ENCODE peak calls at places on chromosomes 2 and 18, in ten cellular contexts. L, N, D, P, T, V, K, X, J and C are unnamed samples.

GRCh38 chr2:43315482-43315881 is 89.1 kb upstream of the ZFP36L2 start:
- DNase-seq in D (no peak), L (no peak), N (no peak), X (no peak), K (no peak), V (no peak), T (no peak), J (no peak), P (no peak), C (no peak)

GRCh38 chr2:227406177-227407031 is 18.7 kb upstream of the SCYGR1 start:
- DNase-seq in N (peak), J (no peak), P (peak), T (peak), X (peak), D (peak), L (peak), K (peak), V (peak), C (peak)

GRCh38 chr2:120749506-120750431 is 14.1 kb downstream of the GLI2 start:
- DNase-seq in J (no peak), X (no peak), L (no peak), N (no peak), P (no peak), K (peak), V (peak), D (no peak), T (no peak), C (peak)

GRCh38 chr2:72998724-72999123 is 72.8 kb downstream of the SFXN5 start:
- DNase-seq in X (no peak), D (no peak), V (no peak), J (no peak), T (no peak), K (no peak), L (no peak), N (no peak), P (no peak), C (no peak)

GRCh38 chr18:39946623-39947061 is 2008.4 kb upstream of the PIK3C3 start:
- DNase-seq in V (no peak), N (no peak), P (no peak), L (peak), D (peak), X (no peak), J (no peak), K (peak), T (no peak), C (peak)

GRCh38 chr2:128405981-128406601 is 87.4 kb upstream of the HS6ST1 start:
- DNase-seq in N (no peak), X (no peak), T (no peak), D (no peak), P (no peak), L (no peak), K (no peak), J (no peak), V (no peak), C (no peak)

GRCh38 chr18:63578357-63578958 is 8.7 kb upstream of the SERPINB13 start:
- DNase-seq in L (peak), P (no peak), X (no peak), D (no peak), K (no peak), N (peak), V (no peak), J (no peak), T (peak), C (peak)

GRCh38 chr2:129460643-129461198 is 518.7 kb upstream of the RAB6C start:
- DNase-seq in P (no peak), J (no peak), L (no peak), D (no peak), K (no peak), X (no peak), N (no peak), T (no peak), V (no peak), C (no peak)

GRCh38 chr2:238128061-238129040 is 10.1 kb upstream of the KLHL30 start:
- DNase-seq in D (no peak), T (no peak), V (no peak), L (no peak), J (peak), N (no peak), P (no peak), X (no peak), K (no peak), C (no peak)

GRCh38 chr2:46781468-46782189 is 134.0 kb downstream of the MCFD2 start:
- DNase-seq in L (no peak), K (no peak), T (no peak), X (no peak), D (no peak), P (no peak), V (no peak), J (peak), N (no peak), C (no peak)

GRCh38 chr2:71620116-71620515 is 166.8 kb downstream of the DYSF start:
- DNase-seq in V (no peak), X (no peak), D (no peak), K (no peak), T (no peak), N (no peak), J (no peak), P (peak), L (no peak), C (no peak)

GRCh38 chr18:6741290-6741689 is 11.8 kb downstream of the ARHGAP28 start:
- DNase-seq in K (peak), X (peak), V (peak), D (peak), N (peak), L (peak), T (peak), P (peak), J (no peak), C (peak)

GRCh38 chr18:47175895-47176575 is at the start of gene IER3IP1:
- DNase-seq in L (peak), N (peak), J (peak), P (peak), K (peak), V (peak), T (peak), D (peak), X (peak), C (peak)
- TF ChIP-seq CTCF in L (no peak), N (peak), J (no peak), P (no peak), K (peak), V (no peak), T (no peak), D (no peak), X (peak), C (peak)

GRCh38 chr18:34787931-34788532 is 77.9 kb downstream of the DTNA start:
- DNase-seq in D (no peak), J (no peak), V (no peak), K (peak), L (peak), X (peak), N (no peak), T (peak), P (peak), C (peak)
- TF ChIP-seq CTCF in D (peak), J (peak), V (no peak), K (peak), L (peak), X (peak), N (peak), T (peak), P (peak), C (peak)

GRCh38 chr2:28413152-28413895 is 20.7 kb downstream of the FOSL2 start:
- DNase-seq in X (no peak), P (no peak), K (no peak), T (no peak), N (no peak), J (no peak), L (peak), D (no peak), V (peak), C (no peak)
- TF ChIP-seq CTCF in X (peak), P (no peak), K (no peak), T (peak), N (peak), J (no peak), L (no peak), D (peak), V (no peak), C (peak)

GRCh38 chr18:23727707-23728493 is 38.6 kb downstream of the LAMA3 start:
- DNase-seq in P (no peak), L (no peak), N (no peak), V (no peak), K (no peak), D (no peak), X (no peak), J (no peak), T (no peak), C (no peak)
- TF ChIP-seq CTCF in P (no peak), L (no peak), N (no peak), V (no peak), K (no peak), D (no peak), X (no peak), J (no peak), T (no peak), C (no peak)

GRCh38 chr2:106995560-106995959 is 109.6 kb upstream of the ST6GAL2 start:
- DNase-seq in D (no peak), T (no peak), K (peak), N (no peak), X (no peak), V (no peak), L (no peak), J (no peak), P (no peak), C (peak)

GRCh38 chr2:106996136-106996769 is 110.3 kb upstream of the ST6GAL2 start:
- DNase-seq in K (no peak), J (no peak), X (no peak), N (no peak), L (no peak), T (no peak), P (no peak), V (no peak), D (no peak), C (no peak)

GRCh38 chr2:106991866-106992265 is 105.9 kb upstream of the ST6GAL2 start:
- DNase-seq in N (no peak), K (no peak), L (no peak), D (no peak), V (no peak), T (no peak), J (no peak), P (no peak), X (no peak), C (no peak)

DNA sequence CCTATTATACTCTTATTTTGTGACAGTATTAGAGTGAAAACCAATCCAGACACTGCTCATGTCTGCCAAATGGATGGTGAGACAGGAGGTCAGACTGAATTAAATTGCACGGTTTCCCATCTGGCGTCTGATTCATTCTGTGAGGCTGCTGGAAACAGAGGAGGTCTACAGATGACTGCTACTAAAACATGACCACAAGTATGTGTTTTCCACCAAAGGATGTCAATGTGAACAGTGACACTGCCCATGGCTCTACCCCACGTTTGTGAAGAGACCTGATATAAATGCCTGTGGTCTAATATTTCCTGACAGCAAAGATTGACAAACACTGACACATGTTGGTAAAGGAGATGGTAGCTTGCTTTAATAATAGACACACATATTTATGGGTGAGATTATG is 104.3 kb upstream of the ST6GAL2 start:
- DNase-seq in V (no peak), D (peak), K (peak), N (peak), T (no peak), L (no peak), X (no peak), J (no peak), P (no peak), C (peak)
- TF ChIP-seq CTCF in V (no peak), D (no peak), K (no peak), N (no peak), T (no peak), L (no peak), X (no peak), J (no peak), P (no peak), C (no peak)

GRCh38 chr18:55405655-55406373 is 182.2 kb downstream of the TCF4 start:
- DNase-seq in K (no peak), P (peak), T (peak), L (peak), N (peak), J (no peak), X (peak), V (peak), D (peak), C (peak)
- TF ChIP-seq CTCF in K (no peak), P (peak), T (no peak), L (no peak), N (peak), J (no peak), X (no peak), V (no peak), D (peak), C (peak)

GRCh38 chr2:224181534-224182155 is 142.6 kb upstream of the SERPINE2 start:
- DNase-seq in X (no peak), T (no peak), V (no peak), P (no peak), D (no peak), K (no peak), J (no peak), L (no peak), N (no peak), C (no peak)
- TF ChIP-seq CTCF in X (no peak), T (no peak), V (no peak), P (no peak), D (no peak), K (no peak), J (no peak), L (no peak), N (no peak), C (no peak)

DNA sequence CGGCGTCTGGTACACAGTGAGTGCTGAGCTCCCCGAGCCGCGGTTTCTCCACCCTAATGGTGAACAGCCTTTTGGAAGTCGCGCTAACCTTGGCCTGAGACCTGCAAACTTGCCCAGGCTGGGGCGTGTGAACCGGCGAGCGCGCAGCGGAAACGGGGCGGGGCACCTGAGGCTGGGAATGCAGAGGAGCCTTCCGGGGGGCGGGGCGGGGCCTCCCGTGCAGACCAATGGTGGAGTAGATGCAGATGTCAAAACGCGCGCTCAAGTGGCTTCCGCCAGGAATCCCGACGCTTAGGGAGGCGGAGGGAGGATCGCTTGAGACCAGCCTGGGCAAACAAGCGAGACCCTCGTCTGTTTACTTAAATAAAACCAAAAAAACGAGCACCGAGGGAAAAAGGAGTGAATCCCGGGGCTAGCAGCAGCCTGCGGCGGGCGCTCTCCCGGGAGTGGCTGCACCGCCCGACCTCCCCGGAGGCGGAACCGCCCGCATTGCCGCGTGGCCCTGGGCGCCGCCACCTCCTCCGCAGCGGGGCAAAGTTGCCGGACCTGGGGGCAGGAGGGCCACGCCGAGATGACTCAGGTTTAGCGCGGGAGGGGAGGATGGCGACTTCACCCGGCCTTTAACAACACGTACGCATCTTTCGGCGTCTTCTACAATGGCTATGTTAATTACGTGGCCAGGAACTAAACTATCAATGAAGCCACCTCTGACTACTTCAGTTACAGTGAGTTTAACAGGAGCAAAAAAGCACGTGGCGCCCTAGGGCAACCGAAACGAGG is 2.2 kb upstream of the RRM2 start:
- DNase-seq in J (peak), L (peak), K (peak), P (peak), X (peak), V (peak), T (peak), D (peak), N (no peak), C (peak)
- TF ChIP-seq CTCF in J (no peak), L (peak), K (no peak), P (no peak), X (peak), V (no peak), T (no peak), D (no peak), N (no peak), C (no peak)

DNA sequence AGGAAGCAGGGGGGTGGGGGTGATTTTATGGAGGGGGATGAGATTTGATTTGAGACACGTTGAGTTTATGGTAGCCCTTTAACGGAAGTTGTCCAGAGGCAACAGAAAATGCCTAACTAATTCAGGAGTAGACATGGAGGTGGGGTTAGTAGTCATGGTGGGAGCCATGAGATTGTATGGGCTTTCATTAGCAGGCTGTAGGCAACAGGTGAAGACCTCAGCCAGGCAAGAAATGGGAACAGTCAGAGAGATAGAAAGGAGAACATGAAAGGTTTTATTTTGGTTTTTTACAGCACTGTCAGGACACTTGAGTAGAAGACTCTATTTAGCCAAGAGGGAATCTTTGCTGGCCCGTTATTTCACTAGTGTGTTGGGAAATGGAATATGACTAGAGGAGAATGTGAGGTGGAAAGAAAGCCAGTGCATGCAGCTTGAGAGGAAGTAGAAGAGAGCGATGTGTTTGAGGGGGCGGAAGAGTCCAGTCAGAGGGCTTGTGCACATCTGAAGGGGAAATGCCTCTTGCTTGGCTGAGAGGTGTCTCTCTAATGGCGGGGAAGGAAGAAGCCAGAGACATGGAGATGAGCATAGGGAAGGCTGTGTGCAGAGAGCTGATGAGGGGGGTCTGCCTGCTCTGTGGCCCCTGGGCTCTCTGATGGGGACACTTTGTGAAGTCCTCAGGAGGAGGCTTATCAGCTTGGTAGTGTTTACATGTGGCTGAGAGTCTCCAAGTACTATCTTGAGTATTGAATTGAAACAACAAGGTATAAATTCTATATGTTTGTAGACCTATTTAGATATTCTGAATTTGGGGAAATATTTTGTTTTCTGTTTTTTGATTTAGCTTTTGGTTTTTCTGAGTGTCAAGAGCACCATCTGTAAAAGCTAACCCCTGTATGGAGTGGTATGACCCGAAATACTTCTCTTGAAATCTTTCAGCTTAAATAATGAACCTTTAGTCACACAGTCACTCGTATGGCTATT is 66.9 kb upstream of the ITM2C start:
- DNase-seq in K (no peak), J (no peak), V (no peak), L (no peak), D (no peak), P (peak), X (no peak), N (no peak), T (peak), C (peak)
- TF ChIP-seq CTCF in K (no peak), J (no peak), V (no peak), L (no peak), D (no peak), P (no peak), X (no peak), N (no peak), T (no peak), C (no peak)

GRCh38 chr2:3460831-3461544 is 58.3 kb downstream of the ADI1 start:
- DNase-seq in T (no peak), K (no peak), L (no peak), J (peak), N (no peak), D (no peak), V (peak), X (no peak), P (no peak), C (no peak)

GRCh38 chr2:3461781-3462492 is 57.4 kb downstream of the ADI1 start:
- DNase-seq in P (no peak), L (peak), T (peak), D (peak), K (no peak), V (peak), N (peak), J (no peak), X (no peak), C (no peak)

GRCh38 chr2:3463156-3463835 is 56.0 kb downstream of the ADI1 start:
- DNase-seq in V (peak), N (no peak), X (no peak), L (no peak), P (no peak), K (no peak), T (no peak), J (no peak), D (no peak), C (no peak)

GRCh38 chr2:3463914-3464313 is 55.4 kb downstream of the ADI1 start:
- DNase-seq in L (no peak), J (no peak), T (no peak), N (no peak), P (no peak), K (no peak), V (peak), D (no peak), X (no peak), C (no peak)

DNA sequence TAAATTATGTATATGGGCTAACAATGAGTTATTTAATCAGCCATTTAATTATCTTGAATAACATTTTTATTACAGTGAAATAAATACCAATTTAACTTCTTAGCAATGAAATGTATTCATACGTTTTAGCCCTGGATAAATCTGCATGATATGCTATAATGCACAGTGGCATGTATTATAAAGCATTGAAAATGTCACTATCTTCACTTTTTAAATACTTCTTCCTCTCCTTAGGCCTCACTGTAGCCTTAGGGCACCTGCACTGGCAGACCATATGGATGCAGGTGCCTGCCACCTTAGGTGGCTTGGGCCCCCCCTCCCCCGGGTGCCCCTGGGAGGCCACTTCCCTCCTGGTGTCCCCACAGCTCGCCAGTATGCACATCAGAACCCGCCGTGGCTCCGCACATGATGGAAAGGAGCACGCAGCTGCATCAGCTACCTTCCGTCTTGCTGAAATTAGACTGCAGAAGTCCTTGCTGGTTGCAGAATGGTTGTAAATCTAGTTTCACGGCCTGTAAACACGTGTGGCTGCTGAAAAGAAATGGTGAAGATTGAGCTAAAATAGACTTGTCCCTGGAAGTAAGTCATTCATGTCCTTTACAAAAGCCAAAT is 56.7 kb downstream of the ADI1 start:
- DNase-seq in P (no peak), V (peak), T (no peak), N (no peak), X (no peak), J (no peak), L (no peak), D (no peak), K (no peak), C (no peak)
- TF ChIP-seq CTCF in P (no peak), V (peak), T (no peak), N (no peak), X (no peak), J (no peak), L (no peak), D (no peak), K (no peak), C (peak)